ENCODE peak calls at places on chromosomes 13 and 19, in five cellular contexts. B is neuronal stem cell, F is A673, Z is brain microvascular endothelial cell, I is right atrium auricular region. A is an unnamed sample.

GRCh38 chr13:106533940-106534843 is 1.3 kb downstream of the EFNB2 start:
- DNase-seq in B (no peak), F (no peak), Z (peak; percentile 55), I (no peak), A (peak; percentile 21)

GRCh38 chr13:33490461-33491327 is 205.1 kb upstream of the STARD13 start:
- DNase-seq in B (peak; percentile 12), F (peak; percentile 79), Z (no peak), I (peak; percentile 64), A (peak; percentile 19)

GRCh38 chr13:30785146-30785845 is 50.0 kb downstream of the ALOX5AP start:
- DNase-seq in B (no peak), F (no peak), Z (no peak), I (no peak), A (no peak)

GRCh38 chr13:39417643-39418042 is 185.3 kb downstream of the LHFPL6 start:
- DNase-seq in B (peak; percentile 49), F (peak; percentile 51), Z (peak; percentile 74), I (no peak), A (no peak)

GRCh38 chr19:17951151-17952040 is 15.5 kb upstream of the KCNN1 start:
- DNase-seq in B (no peak), F (no peak), Z (no peak), I (no peak), A (no peak)

GRCh38 chr19:5480427-5480836 is 25.2 kb downstream of the ZNRF4 start:
- DNase-seq in B (no peak), F (peak; percentile 56), Z (no peak), I (no peak), A (no peak)

GRCh38 chr13:27599845-27600553 is 20.3 kb downstream of the LNX2 start:
- DNase-seq in B (no peak), F (peak; percentile 71), Z (peak; percentile 76), I (no peak), A (no peak)

GRCh38 chr19:35742121-35742724 is at the start of gene IGFLR1:
- DNase-seq in B (no peak), F (no peak), Z (no peak), I (no peak), A (no peak)

GRCh38 chr13:33169273-33169980 is 116.1 kb downstream of the STARD13 start:
- DNase-seq in B (no peak), F (no peak), Z (peak; percentile 85), I (no peak), A (no peak)

GRCh38 chr19:46546194-46546896 is 50.7 kb upstream of the PNMA8B start:
- DNase-seq in B (no peak), F (peak; percentile 52), Z (peak; percentile 28), I (no peak), A (no peak)

GRCh38 chr13:49436890-49437289 is 7.0 kb downstream of the CAB39L start:
- DNase-seq in B (no peak), F (no peak), Z (peak; percentile 31), I (peak; percentile 67), A (peak; percentile 30)

GRCh38 chr13:85076343-85076742 is 722.9 kb downstream of the SLITRK6 start:
- DNase-seq in B (no peak), F (no peak), Z (no peak), I (no peak), A (no peak)

GRCh38 chr13:21997726-21998125 is 326.9 kb downstream of the FGF9 start:
- DNase-seq in B (no peak), F (peak; percentile 3), Z (no peak), I (peak; percentile 26), A (no peak)

GRCh38 chr13:37640499-37640898 is 41.9 kb upstream of the POSTN start:
- DNase-seq in B (no peak), F (peak; percentile 80), Z (peak; percentile 64), I (no peak), A (no peak)

GRCh38 chr13:79393564-79394249 is 12.3 kb downstream of the RBM26 start:
- DNase-seq in B (no peak), F (no peak), Z (peak; percentile 45), I (no peak), A (no peak)

GRCh38 chr19:51066393-51066792 is 1.5 kb upstream of the KLK13 start:
- DNase-seq in B (no peak), F (no peak), Z (no peak), I (no peak), A (no peak)

GRCh38 chr13:45055198-45055901 is 65.0 kb upstream of the GTF2F2 start:
- DNase-seq in B (no peak), F (peak; percentile 79), Z (peak; percentile 73), I (no peak), A (no peak)

GRCh38 chr13:37492741-37493514 is 105.6 kb downstream of the POSTN start:
- DNase-seq in B (no peak), F (no peak), Z (peak; percentile 94), I (no peak), A (no peak)

GRCh38 chr19:50036905-50037304 is 11.1 kb downstream of the ZNF473 start:
- DNase-seq in B (no peak), F (no peak), Z (no peak), I (no peak), A (no peak)

GRCh38 chr19:49129238-49129583 is 9.9 kb downstream of the PPFIA3 start:
- DNase-seq in B (no peak), F (peak; percentile 46), Z (no peak), I (no peak), A (no peak)

GRCh38 chr13:110137677-110138008 is 169.3 kb downstream of the COL4A1 start:
- DNase-seq in B (no peak), F (peak; percentile 62), Z (peak; percentile 56), I (peak; percentile 67), A (peak; percentile 71)

GRCh38 chr19:22532388-22533310 is 101.5 kb upstream of the ZNF492 start:
- DNase-seq in B (no peak), F (no peak), Z (no peak), I (peak; percentile 92), A (peak; percentile 65)

GRCh38 chr19:6536138-6536671 is 5.4 kb downstream of the TNFSF9 start:
- DNase-seq in B (no peak), F (peak; percentile 68), Z (peak; percentile 27), I (no peak), A (no peak)

GRCh38 chr13:33331962-33332361 is 46.4 kb upstream of the STARD13 start:
- DNase-seq in B (no peak), F (no peak), Z (no peak), I (no peak), A (no peak)

GRCh38 chr19:48468806-48469055 is 438 bp upstream of the CYTH2 start:
- DNase-seq in B (no peak), F (no peak), Z (no peak), I (no peak), A (no peak)

GRCh38 chr13:35787937-35788336 is 311.4 kb upstream of the MAB21L1 start:
- DNase-seq in B (no peak), F (no peak), Z (no peak), I (no peak), A (no peak)

GRCh38 chr13:38821753-38822551 is 135.1 kb downstream of the FREM2 start:
- DNase-seq in B (no peak), F (peak; percentile 47), Z (no peak), I (no peak), A (no peak)

GRCh38 chr13:78960881-78961280 is 301.9 kb upstream of the OBI1 start:
- DNase-seq in B (no peak), F (no peak), Z (no peak), I (no peak), A (no peak)

GRCh38 chr13:26872444-26873173 is 112.0 kb upstream of the GPR12 start:
- DNase-seq in B (peak; percentile 59), F (peak; percentile 58), Z (peak; percentile 21), I (no peak), A (peak; percentile 60)

GRCh38 chr13:27120011-27120410 is 51.6 kb downstream of the USP12 start:
- DNase-seq in B (no peak), F (no peak), Z (no peak), I (no peak), A (no peak)

DNA sequence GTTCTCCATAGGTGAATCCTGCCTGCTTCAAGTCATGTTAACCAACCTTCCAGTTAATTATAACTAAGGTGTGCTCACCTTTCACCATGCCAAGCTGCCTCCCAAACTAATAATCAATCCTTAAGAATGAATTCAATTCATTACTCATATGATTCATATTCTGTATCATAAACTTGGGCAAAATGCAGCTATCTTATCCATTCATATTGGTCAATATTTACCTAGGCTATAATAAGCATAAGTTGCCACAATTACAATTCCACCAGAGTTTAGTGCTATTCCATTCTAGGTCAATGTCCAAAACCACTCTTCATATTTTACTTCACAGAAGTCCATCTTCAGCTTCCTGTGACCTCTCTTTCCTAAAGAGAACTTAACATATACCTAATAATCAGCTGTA is 13.4 kb downstream of the ELF1 start:
- DNase-seq in B (no peak), F (no peak), Z (no peak), I (no peak), A (no peak)
- H3K4me3 ChIP-seq in B (no peak overlapping the region), F (no peak overlapping the region), Z (no peak overlapping the region), I (no peak overlapping the region), A (no peak overlapping the region)

GRCh38 chr13:73326215-73326558 is 267.4 kb downstream of the KLF5 start:
- DNase-seq in B (no peak), F (no peak), Z (no peak), I (no peak), A (no peak)
- H3K27ac ChIP-seq in B (no peak overlapping the region), F (no peak overlapping the region), Z (no peak overlapping the region), I (no peak overlapping the region), A (no peak overlapping the region)

DNA sequence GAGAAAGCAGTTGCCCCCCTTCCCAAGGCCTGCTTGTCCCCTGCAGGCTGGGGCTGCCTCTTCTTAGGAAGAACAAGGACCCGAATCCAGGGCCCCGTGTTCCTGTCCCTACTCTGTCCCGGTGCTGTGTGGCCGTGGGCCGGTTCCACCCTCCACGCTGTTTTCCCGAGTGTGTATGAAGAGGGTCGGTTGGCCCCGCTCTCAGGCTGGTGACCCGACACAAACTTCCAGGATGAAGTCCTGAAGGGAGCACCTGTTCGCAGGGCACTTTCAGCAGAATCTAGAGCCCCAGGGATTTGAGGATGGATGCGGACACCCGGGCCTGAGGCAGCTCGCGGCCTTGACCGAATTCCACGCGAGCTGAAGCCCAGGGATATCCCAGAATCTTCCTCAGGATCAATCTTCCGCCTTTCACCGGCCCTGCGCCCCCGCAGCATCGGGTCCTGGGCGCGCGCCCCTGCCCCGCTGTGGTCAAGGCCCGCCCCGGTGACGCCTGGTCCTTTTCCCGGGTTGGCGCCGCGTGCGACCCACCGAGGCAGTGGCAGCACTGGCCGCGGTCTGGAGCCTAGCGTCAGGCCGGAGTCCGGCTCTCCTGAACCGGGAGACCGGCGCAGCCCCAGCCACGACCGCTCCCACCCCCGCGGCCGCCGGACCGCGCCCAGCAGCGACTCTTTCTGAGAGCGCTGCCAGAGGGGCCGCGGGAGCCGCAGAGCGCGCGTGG is 528 bp upstream of the CHST8 start:
- DNase-seq in B (no peak), F (no peak), Z (no peak), I (no peak), A (no peak)
- H3K4me3 ChIP-seq in B (peak overlapping the region; percentile 74), F (peak overlapping the region; percentile 38), Z (no peak overlapping the region), I (peak overlapping the region; percentile 56), A (peak overlapping the region; percentile 55)

DNA sequence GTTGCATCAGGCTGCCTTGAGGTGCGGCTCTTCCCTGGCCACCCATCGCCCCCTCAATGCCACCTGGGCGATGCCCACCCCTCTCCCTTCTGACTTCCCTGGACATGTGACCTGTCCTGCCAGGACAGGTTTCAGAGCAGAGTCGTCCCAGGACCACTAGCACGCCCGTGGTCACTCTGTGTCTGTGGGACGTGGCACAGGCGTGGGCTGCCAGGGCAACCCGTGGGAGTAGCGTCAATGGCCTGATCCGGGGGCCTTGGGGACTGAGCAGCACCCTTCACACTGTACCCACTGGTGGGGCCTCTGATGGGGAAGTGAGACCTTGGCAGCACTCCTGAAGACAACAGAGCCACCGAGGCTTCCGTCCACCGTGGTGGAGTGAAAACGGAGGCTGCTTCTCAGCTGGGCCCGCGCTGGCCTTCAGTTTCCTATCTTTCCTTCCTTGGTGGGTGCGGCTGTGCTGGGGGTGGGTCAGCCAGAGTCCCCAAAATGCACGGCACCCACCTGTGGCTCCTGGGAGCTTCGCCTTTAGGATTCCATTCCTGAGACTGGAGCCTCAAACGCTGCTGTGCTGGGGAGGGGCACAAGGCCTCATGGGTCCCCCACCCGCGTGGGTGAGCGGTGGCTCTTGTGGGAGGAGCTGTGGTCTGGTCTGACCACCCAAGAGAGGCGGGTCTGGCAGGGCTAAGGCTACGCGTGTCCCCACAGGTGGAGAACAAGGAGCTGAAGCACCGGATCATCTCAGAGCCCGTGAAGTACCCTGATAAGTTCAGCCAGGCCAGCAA is 26.7 kb upstream of the TMEM255B start:
- DNase-seq in B (no peak), F (no peak), Z (no peak), I (no peak), A (no peak)
- H3K27ac ChIP-seq in B (no peak overlapping the region), F (no peak overlapping the region), Z (no peak overlapping the region), I (no peak overlapping the region), A (no peak overlapping the region)

A was measured in heart right ventricle.